ENCODE peak calls at places on chromosomes 11 and 22, in five cellular contexts. Z, E, C, M and I are unnamed samples.

GRCh38 chr11:70471254-70471653 is 72.9 kb downstream of the CTTN start:
- DNase-seq in M (no peak), E (peak), C (no peak), Z (no peak), I (no peak)

GRCh38 chr22:38652858-38653257 is 3.3 kb downstream of the FAM227A start:
- DNase-seq in Z (no peak), C (no peak), M (no peak), E (no peak), I (no peak)

GRCh38 chr11:26088391-26088790 is 243.5 kb upstream of the ANO3 start:
- DNase-seq in M (no peak), E (no peak), Z (peak), C (no peak), I (no peak)

GRCh38 chr22:20624161-20624616 is 116.8 kb downstream of the MED15 start:
- DNase-seq in Z (no peak), C (no peak), M (no peak), E (peak), I (no peak)

GRCh38 chr11:2519517-2519878 is 74.7 kb downstream of the KCNQ1 start:
- DNase-seq in M (no peak), Z (no peak), C (no peak), E (peak), I (no peak)

GRCh38 chr22:42367980-42368378 is 64.2 kb downstream of the NFAM1 start:
- DNase-seq in Z (no peak), C (no peak), M (peak), E (no peak), I (no peak)

GRCh38 chr11:17629113-17629512 is 82.1 kb downstream of the OTOG start:
- DNase-seq in C (no peak), M (no peak), E (peak), Z (no peak), I (no peak)

GRCh38 chr11:10693509-10694071 is at the start of gene IRAG1:
- DNase-seq in M (no peak), E (peak), C (peak), Z (peak), I (no peak)

GRCh38 chr11:104650234-104650633 is 248.0 kb downstream of the CASP12 start:
- DNase-seq in E (no peak), Z (no peak), M (no peak), C (no peak), I (no peak)

GRCh38 chr11:117094776-117095175 is 3.5 kb downstream of the SIK3 start:
- DNase-seq in E (peak), M (no peak), C (no peak), Z (peak), I (no peak)

GRCh38 chr11:119384332-119384731 is 2.8 kb upstream of the USP2 start:
- DNase-seq in Z (no peak), C (no peak), E (no peak), M (no peak), I (no peak)

GRCh38 chr11:119388103-119388502 is 6.6 kb upstream of the USP2 start:
- DNase-seq in C (no peak), M (no peak), Z (no peak), E (no peak), I (no peak)

DNA sequence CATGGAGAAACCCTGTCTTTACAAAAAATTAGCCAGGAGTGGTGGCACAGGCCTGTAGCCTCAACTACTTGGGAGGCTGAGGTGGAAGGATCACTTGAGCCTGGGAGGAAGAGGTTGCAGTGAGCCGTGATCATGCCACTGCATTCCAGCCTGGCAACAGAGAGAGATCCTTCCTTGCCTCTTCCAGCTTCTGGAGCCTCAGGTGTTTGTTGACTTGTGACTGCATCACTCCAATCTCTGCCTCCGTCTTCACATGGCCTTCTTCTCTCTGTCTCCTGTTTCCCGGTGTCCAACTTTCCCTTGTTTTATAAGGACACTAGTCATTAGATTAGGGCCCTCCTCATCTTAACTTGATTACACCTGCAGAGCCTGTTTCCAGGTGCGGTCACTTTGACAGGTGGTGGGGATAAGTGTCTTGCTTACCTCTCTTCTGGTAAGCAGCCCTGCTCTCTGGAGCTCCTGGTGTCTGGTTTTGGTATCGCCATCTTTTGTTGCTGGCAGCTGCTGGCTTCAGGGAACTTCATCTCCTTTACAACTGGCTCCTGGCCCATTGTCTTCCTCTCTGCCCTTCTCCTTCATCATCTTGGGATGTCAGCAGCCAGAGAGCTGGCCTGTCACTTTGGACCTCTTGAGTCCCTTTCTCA is 8.2 kb upstream of the USP2 start:
- DNase-seq in C (no peak), M (no peak), E (no peak), Z (no peak), I (no peak)
- TF ChIP-seq CTCF in C (no peak), M (no peak), E (peak), Z (peak), I (peak)

DNA sequence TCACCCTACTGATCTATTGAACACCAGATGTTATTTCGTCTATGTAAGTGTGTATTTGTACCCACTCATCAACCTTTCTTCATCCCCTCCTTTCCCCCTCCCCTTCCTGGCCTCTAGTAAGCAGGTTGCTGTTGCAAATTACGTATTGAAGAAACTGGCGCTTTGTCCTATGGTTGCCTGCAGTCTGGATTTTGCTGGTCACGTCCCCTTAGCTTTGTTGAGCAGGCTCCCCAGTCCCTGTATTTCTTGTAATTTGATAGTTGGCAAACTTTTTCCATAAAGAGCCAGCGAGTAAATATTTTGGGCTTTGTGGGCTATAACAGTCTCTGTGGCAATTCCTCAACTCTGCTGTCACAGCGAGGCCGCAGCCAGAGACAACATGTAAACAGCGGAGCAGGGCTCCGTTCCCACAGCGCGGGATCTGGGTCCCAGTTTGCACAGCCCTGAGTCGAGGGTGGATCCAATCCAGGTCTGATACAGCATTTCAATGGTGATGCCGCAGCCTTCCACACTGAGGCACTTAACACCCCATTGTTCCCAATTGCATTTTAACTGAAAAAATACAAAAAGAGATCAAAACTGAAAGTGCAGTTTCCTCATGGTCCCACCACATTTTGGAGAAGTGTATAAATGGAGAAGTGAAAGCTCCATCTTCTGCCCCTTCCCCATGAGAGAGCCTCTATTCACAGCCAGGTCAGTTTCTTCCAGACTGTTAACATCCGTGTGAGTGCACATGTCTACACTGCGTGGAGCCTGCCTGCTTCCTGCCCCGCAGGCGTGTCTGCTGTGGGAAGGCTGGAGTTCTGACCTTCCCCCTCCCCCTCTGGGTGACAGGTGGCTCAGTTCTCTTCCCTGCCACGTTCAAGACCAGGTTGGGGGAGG is 89.0 kb downstream of the RPS6KA4 start:
- DNase-seq in E (peak), Z (no peak), M (peak), C (no peak), I (peak)
- H3K4me3 ChIP-seq in E (peak), Z (no peak), M (peak), C (peak), I (peak)

GRCh38 chr11:6269994-6270393 is 10.4 kb downstream of the CCKBR start:
- DNase-seq in E (no peak), Z (no peak), C (no peak), M (no peak), I (no peak)
- TF ChIP-seq CTCF in E (no peak), Z (no peak), C (no peak), M (no peak), I (peak)

GRCh38 chr22:28978863-28979799 is 82.5 kb downstream of the C22orf31 start:
- DNase-seq in Z (no peak), C (no peak), M (no peak), E (no peak), I (no peak)

GRCh38 chr22:28978158-28978557 is 83.5 kb downstream of the C22orf31 start:
- DNase-seq in E (no peak), C (no peak), M (no peak), Z (peak), I (no peak)

GRCh38 chr22:28977481-28977971 is 84.1 kb downstream of the C22orf31 start:
- DNase-seq in M (no peak), E (no peak), C (no peak), Z (peak), I (no peak)

GRCh38 chr22:28976588-28976987 is 85.0 kb downstream of the C22orf31 start:
- DNase-seq in M (no peak), Z (peak), C (no peak), E (peak), I (no peak)

GRCh38 chr22:28977050-28977449 is 84.6 kb downstream of the C22orf31 start:
- DNase-seq in Z (peak), E (no peak), C (no peak), M (no peak), I (no peak)
- H3K4me3 ChIP-seq in Z (no peak), E (peak), C (peak), M (peak), I (no peak)

DNA sequence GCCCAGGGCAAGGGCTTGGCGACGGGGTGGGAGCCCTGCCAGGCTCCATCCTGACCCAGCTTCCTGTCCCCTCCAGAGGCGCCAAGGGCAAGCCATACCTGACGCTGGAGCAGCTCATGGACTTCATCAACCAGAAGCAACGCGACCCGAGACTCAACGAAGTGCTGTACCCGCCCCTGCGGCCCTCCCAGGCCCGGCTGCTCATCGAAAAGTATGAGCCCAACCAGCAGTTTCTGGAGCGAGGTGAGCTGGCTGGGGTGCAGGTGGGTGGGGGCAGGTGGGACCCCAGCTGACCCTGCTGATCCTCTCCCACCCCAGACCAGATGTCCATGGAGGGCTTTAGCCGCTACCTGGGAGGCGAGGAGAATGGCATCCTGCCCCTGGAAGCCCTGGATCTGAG is 5.0 kb downstream of the PLCB3 start:
- DNase-seq in Z (no peak), E (peak), M (no peak), C (no peak), I (no peak)
- TF ChIP-seq CTCF in Z (no peak), E (no peak), M (no peak), C (no peak), I (no peak)

DNA sequence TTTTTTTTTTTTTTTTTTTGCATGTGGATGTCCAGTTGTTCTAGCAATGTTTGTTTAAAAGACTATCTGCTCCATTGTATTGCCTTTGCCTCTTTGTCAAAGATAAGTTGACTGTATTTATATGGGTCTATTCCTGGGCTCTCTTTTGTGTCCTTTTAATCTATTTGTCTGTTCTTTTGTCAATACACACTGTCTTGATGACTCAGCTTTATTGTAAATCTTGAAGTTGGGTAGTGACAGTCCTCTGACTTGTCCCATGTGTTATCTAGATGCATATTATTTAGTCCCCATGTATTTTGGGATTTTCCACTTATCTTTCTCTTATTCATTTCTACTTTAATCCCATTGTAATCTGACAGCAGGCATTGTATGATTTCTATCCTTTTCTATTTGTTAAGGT is 3.3 kb downstream of the CCDC81 start:
- DNase-seq in C (no peak), E (no peak), M (no peak), Z (no peak), I (no peak)
- H3K4me3 ChIP-seq in C (no peak), E (no peak), M (no peak), Z (no peak), I (no peak)

DNA sequence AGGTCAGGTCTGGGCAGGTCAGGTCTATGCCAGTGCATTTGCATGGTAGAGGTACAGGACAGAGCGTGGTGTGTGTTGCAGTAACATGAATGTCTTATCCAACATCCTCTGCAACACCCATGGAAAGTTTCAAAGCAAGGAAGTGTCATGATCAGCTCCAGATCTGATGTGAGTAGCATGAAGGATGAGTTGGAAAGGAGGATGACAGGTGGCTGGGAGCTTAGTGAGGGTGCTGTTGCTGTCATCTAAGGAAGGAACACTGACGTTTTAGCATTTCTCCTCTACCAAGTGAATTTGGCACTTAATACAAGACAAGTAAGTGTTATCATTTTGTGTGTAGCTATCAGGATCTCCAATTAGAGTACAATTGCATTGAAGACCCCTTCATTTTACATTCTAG is 65.1 kb downstream of the GRK3 start:
- DNase-seq in C (no peak), Z (no peak), E (no peak), M (no peak), I (no peak)
- TF ChIP-seq CTCF in C (no peak), Z (no peak), E (no peak), M (no peak), I (no peak)